ENCODE peak calls at places on chromosome 14, in nine cellular contexts. R is fibroblast of the aortic adventitia; H is RWPE1; V is lower lobe of right lung; O is neural crest cell; N is HFFc6; U is HL-60; L is CD4-positive, alpha-beta T cell; Q is PC-9. C is an unnamed sample.

GRCh38 chr14:64220466-64220865 is 73.7 kb downstream of the ESR2 start:
- DNase-seq in O (no peak), U (no peak), N (no peak), Q (no peak), V (no peak), H (no peak), R (no peak), L (no peak), C (no peak)

GRCh38 chr14:38004610-38004879 is 203.2 kb upstream of the SSTR1 start:
- DNase-seq in Q (no peak), L (no peak), N (no peak), V (no peak), H (no peak), R (no peak), O (no peak), U (no peak), C (no peak)

GRCh38 chr14:62308316-62308715 is 546.1 kb downstream of the SNAPC1 start:
- DNase-seq in L (no peak), N (no peak), H (no peak), O (no peak), V (no peak), Q (no peak), U (no peak), R (no peak), C (no peak)

GRCh38 chr14:54610051-54610977 is 43.4 kb downstream of the SAMD4A start:
- DNase-seq in R (peak; percentile 69), L (no peak), Q (no peak), O (no peak), U (no peak), V (no peak), H (no peak), N (peak; percentile 62), C (no peak)

GRCh38 chr14:99820702-99821331 is 27.6 kb downstream of the EML1 start:
- DNase-seq in Q (no peak), U (no peak), R (no peak), N (no peak), H (no peak), V (no peak), O (no peak), L (no peak), C (no peak)

GRCh38 chr14:101411151-101411550 is 150.1 kb upstream of the DIO3 start:
- DNase-seq in L (no peak), H (no peak), Q (no peak), N (no peak), U (no peak), V (no peak), O (no peak), R (no peak), C (no peak)

GRCh38 chr14:20757963-20758362 is 10.2 kb upstream of the EDDM3B start:
- DNase-seq in O (no peak), Q (no peak), H (no peak), V (peak; percentile 44), R (no peak), N (no peak), U (peak; percentile 41), L (peak; percentile 22), C (no peak)

GRCh38 chr14:53265025-53265424 is 111.9 kb upstream of the DDHD1 start:
- DNase-seq in H (no peak), O (no peak), R (no peak), V (no peak), N (no peak), L (no peak), Q (peak; percentile 63), U (no peak), C (no peak)

GRCh38 chr14:90460136-90460535 is 63.3 kb downstream of the CALM1 start:
- DNase-seq in Q (no peak), N (no peak), R (no peak), O (no peak), V (no peak), L (no peak), U (no peak), H (no peak), C (no peak)

GRCh38 chr14:91873476-91874265 is 6.3 kb upstream of the TC2N start:
- DNase-seq in O (no peak), H (no peak), R (no peak), V (no peak), Q (no peak), N (no peak), U (peak; percentile 18), L (peak; percentile 65), C (peak; percentile 48)

GRCh38 chr14:93898081-93898611 is 29.0 kb upstream of the FAM181A start:
- DNase-seq in N (no peak), H (no peak), Q (no peak), U (no peak), L (no peak), V (no peak), R (no peak), O (no peak), C (no peak)

GRCh38 chr14:90514015-90514398 is 117.2 kb downstream of the CALM1 start:
- DNase-seq in R (no peak), H (no peak), O (no peak), U (no peak), Q (no peak), L (no peak), V (no peak), N (no peak), C (no peak)

GRCh38 chr14:50862171-50862570 is 9.7 kb upstream of the ABHD12B start:
- DNase-seq in Q (no peak), O (no peak), H (no peak), U (no peak), V (no peak), N (no peak), L (no peak), R (peak; percentile 75), C (no peak)

GRCh38 chr14:104639889-104640548 is 35.4 kb upstream of the TMEM179 start:
- DNase-seq in V (peak; percentile 62), U (peak; percentile 39), N (peak; percentile 36), O (peak; percentile 80), L (peak; percentile 18), H (peak; percentile 75), R (peak; percentile 40), Q (peak; percentile 42), C (peak; percentile 82)

GRCh38 chr14:96102071-96102856 is 63.1 kb downstream of the C14orf132 start:
- DNase-seq in H (no peak), R (peak; percentile 84), L (no peak), N (peak; percentile 47), V (no peak), Q (no peak), O (no peak), U (no peak), C (no peak)
- TF ChIP-seq CTCF in H (no peak), R (peak; percentile 16), L (no peak), N (no peak), V (no peak), Q (no peak), O (no peak), U (no peak), C (no peak)

GRCh38 chr14:77547512-77547911 is 48.9 kb upstream of the ISM2 start:
- DNase-seq in L (no peak), O (no peak), R (no peak), V (no peak), U (no peak), Q (no peak), N (no peak), H (no peak), C (no peak)
- TF ChIP-seq CTCF in L (no peak), O (peak; percentile 45), R (peak; percentile 15), V (no peak), U (no peak), Q (peak; percentile 58), N (peak; percentile 57), H (no peak), C (peak; percentile 24)

GRCh38 chr14:102626530-102626929 is 34.1 kb downstream of the RCOR1 start:
- DNase-seq in H (no peak), O (no peak), V (no peak), R (no peak), L (no peak), N (no peak), U (no peak), Q (no peak), C (no peak)
- TF ChIP-seq CTCF in H (no peak), O (no peak), V (no peak), R (no peak), L (no peak), N (no peak), U (no peak), Q (no peak), C (no peak)

DNA sequence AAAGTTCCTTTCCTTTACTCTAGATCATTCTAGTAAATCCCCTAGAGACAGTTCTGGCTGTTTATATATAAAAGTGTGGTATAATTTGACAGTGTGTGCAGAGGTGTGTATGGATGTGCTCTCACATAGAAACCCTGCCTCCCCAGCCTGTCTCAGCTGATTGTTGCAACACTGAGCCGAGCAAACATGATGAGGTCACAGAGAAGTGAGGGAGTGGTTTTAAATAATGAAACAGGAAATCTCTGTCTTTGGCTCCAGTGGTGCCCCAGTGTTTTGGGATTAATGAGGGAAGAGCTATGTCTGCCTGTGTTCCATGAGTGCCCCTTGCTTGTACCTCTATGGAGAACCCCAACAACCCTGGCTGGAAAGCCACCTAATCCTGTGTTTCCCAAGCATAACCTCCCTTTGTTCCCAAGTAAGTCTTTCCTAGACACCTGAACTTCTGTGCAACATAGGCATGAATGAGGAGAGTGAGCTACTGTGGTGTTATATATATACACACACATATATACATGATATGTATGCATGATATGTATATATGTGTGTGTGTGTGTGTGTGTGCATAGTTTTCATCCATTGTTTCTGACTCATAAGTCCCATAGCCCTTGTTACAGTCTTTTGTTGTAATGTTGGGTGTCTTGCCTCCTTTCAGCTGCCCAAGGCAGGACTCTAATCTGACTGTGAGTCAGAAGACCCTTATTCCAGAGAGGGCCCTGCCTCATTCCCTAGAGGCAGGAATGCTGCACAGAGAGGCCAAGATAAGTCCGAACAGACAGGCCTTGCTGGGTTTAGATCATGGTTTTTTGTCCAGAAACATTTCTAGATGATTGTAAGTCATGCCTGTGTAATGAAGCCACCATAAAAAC is 18.0 kb downstream of the TRAF3 start:
- DNase-seq in U (peak; percentile 78), R (peak; percentile 97), V (peak; percentile 68), Q (peak; percentile 89), L (no peak), H (peak; percentile 89), O (no peak), N (peak; percentile 86), C (peak; percentile 62)
- TF ChIP-seq CTCF in U (no peak), R (peak; percentile 78), V (no peak), Q (no peak), L (no peak), H (no peak), O (no peak), N (peak; percentile 69), C (no peak)